ENCODE peak calls at places on chromosomes 11 and 22, in nine cellular contexts. P is epithelial cell of esophagus; E is AG10803; D is GM20000; O is activated CD8-positive, alpha-beta T cell treated with anti-CD3 and anti-CD28 coated beads for 36 hours; M is AG04449; F is HT1080; A is naive B cell; U is Peyer's patch. C is an unnamed sample.

GRCh38 chr11:11981364-11981763 is 27.1 kb downstream of the DKK3 start:
- DNase-seq in D (no peak), U (no peak), F (no peak), E (no peak), P (no peak), O (no peak), M (no peak), A (no peak), C (no peak)

GRCh38 chr22:30116362-30117117 is 36.3 kb downstream of the HORMAD2 start:
- DNase-seq in D (no peak), E (peak), P (peak), M (peak), F (peak), O (no peak), U (no peak), A (no peak), C (no peak)

GRCh38 chr11:35584321-35584720 is 33.9 kb upstream of the FJX1 start:
- DNase-seq in P (peak), F (peak), A (no peak), U (no peak), M (no peak), D (no peak), O (no peak), E (peak), C (no peak)

GRCh38 chr11:35103366-35104194 is 35.4 kb upstream of the CD44 start:
- DNase-seq in M (no peak), F (peak), A (no peak), O (no peak), U (no peak), D (no peak), E (peak), P (peak), C (no peak)

GRCh38 chr11:110176366-110177056 is 83.3 kb downstream of the ZC3H12C start:
- DNase-seq in D (no peak), U (no peak), M (no peak), A (no peak), F (peak), P (no peak), O (no peak), E (peak), C (no peak)

GRCh38 chr11:113457784-113458183 is 17.4 kb downstream of the DRD2 start:
- DNase-seq in D (no peak), P (no peak), F (no peak), O (no peak), E (no peak), U (no peak), M (no peak), A (no peak), C (no peak)

GRCh38 chr11:235180-235997 is 753 bp downstream of the SIRT3 start:
- DNase-seq in U (no peak), O (peak), P (peak), F (no peak), E (no peak), D (peak), M (no peak), A (no peak), C (peak)

GRCh38 chr11:3056296-3057068 is 741 bp downstream of the CARS1 start:
- DNase-seq in F (no peak), U (no peak), P (no peak), A (no peak), D (no peak), E (peak), M (no peak), O (peak), C (peak)

GRCh38 chr11:111272420-111272819 is 25.9 kb upstream of the POU2AF3 start:
- DNase-seq in P (no peak), D (no peak), U (no peak), O (no peak), A (no peak), F (no peak), M (no peak), E (no peak), C (no peak)

GRCh38 chr11:67640021-67640757 is 626 bp upstream of the TBX10 start:
- DNase-seq in D (peak), A (peak), M (no peak), F (no peak), U (peak), E (peak), P (peak), O (peak), C (peak)

GRCh38 chr11:581752-582151 is 5.5 kb downstream of the PHRF1 start:
- DNase-seq in M (no peak), E (no peak), A (no peak), P (no peak), F (no peak), U (no peak), D (no peak), O (no peak), C (no peak)

GRCh38 chr22:19887251-19887985 is 32.7 kb upstream of the GNB1L start:
- DNase-seq in U (no peak), E (no peak), D (no peak), M (no peak), F (no peak), O (no peak), P (no peak), A (no peak), C (no peak)

GRCh38 chr11:116065986-116066385 is 561.8 kb upstream of the CADM1 start:
- DNase-seq in A (no peak), F (no peak), O (no peak), E (no peak), P (no peak), M (no peak), U (no peak), D (no peak), C (no peak)

GRCh38 chr11:47125083-47125482 is 51.6 kb downstream of the ARFGAP2 start:
- DNase-seq in A (no peak), F (no peak), P (no peak), U (no peak), D (no peak), E (no peak), O (no peak), M (no peak), C (no peak)

GRCh38 chr11:93614111-93614784 is 47.2 kb upstream of the CEP295 start:
- DNase-seq in U (no peak), A (no peak), E (no peak), O (peak), M (no peak), P (no peak), D (no peak), F (peak), C (peak)

GRCh38 chr11:19508166-19508565 is 204.5 kb upstream of the NAV2 start:
- DNase-seq in D (no peak), F (no peak), A (no peak), U (no peak), E (no peak), O (no peak), M (no peak), P (no peak), C (no peak)

GRCh38 chr11:22927793-22928192 is 67.5 kb upstream of the CCDC179 start:
- DNase-seq in P (no peak), A (no peak), U (no peak), M (no peak), D (no peak), F (no peak), E (no peak), O (no peak), C (no peak)

GRCh38 chr11:134356656-134357544 is 25.1 kb downstream of the GLB1L2 start:
- DNase-seq in U (no peak), A (no peak), F (no peak), D (no peak), E (no peak), M (no peak), P (no peak), O (no peak), C (no peak)

GRCh38 chr11:124823512-124824376 is 23.5 kb upstream of the MSANTD2 start:
- DNase-seq in F (no peak), E (no peak), M (no peak), O (no peak), D (no peak), U (no peak), A (no peak), P (no peak), C (no peak)

GRCh38 chr22:26357813-26358212 is 71.2 kb upstream of the ASPHD2 start:
- DNase-seq in F (no peak), U (no peak), D (no peak), P (no peak), O (no peak), M (no peak), A (no peak), E (no peak), C (no peak)

GRCh38 chr22:29259253-29259899 is 8.4 kb downstream of the RHBDD3 start:
- DNase-seq in D (no peak), P (no peak), E (no peak), O (no peak), M (no peak), U (peak), A (no peak), F (no peak), C (no peak)

GRCh38 chr22:45974498-45974897 is 2.5 kb downstream of the WNT7B start:
- DNase-seq in O (no peak), U (no peak), F (no peak), P (no peak), D (no peak), E (no peak), A (no peak), M (no peak), C (no peak)

GRCh38 chr11:112579282-112579681 is 318.6 kb upstream of the PLET1 start:
- DNase-seq in D (no peak), E (no peak), P (no peak), U (no peak), O (no peak), F (peak), M (no peak), A (no peak), C (no peak)

GRCh38 chr11:73382183-73382582 is 6.0 kb downstream of the RELT start:
- DNase-seq in A (no peak), F (no peak), M (no peak), E (no peak), P (no peak), D (no peak), U (no peak), O (no peak), C (no peak)